ENCODE peak calls at places on chromosome 2, in five cellular contexts. One of them, this sample, is unnamed.

GRCh38 chr2:68907232-68907922 is 36.2 kb upstream of the BMP10 start:
- DNase-seq in fibroblast of lung: no peak
- DNase-seq in heart right ventricle: no peak
- DNase-seq in ovary: no peak
- DNase-seq in tibial artery: no peak
- DNase-seq in this sample: no peak

GRCh38 chr2:118388771-118389170 is 300.5 kb downstream of the INSIG2 start:
- DNase-seq in heart right ventricle: no peak
- DNase-seq in fibroblast of lung: peak
- DNase-seq in ovary: no peak
- DNase-seq in tibial artery: no peak
- DNase-seq in this sample: no peak

GRCh38 chr2:16064719-16065118 is 124.4 kb downstream of the MYCN start:
- DNase-seq in heart right ventricle: no peak
- DNase-seq in fibroblast of lung: no peak
- DNase-seq in tibial artery: no peak
- DNase-seq in ovary: no peak
- DNase-seq in this sample: no peak

GRCh38 chr2:25576596-25576995 is 96.8 kb downstream of the DTNB start:
- DNase-seq in tibial artery: no peak
- DNase-seq in fibroblast of lung: no peak
- DNase-seq in ovary: no peak
- DNase-seq in heart right ventricle: no peak
- DNase-seq in this sample: no peak

GRCh38 chr2:100610381-100610831 is 47.6 kb downstream of the PDCL3 start:
- DNase-seq in fibroblast of lung: peak
- DNase-seq in heart right ventricle: peak
- DNase-seq in ovary: peak
- DNase-seq in tibial artery: peak
- DNase-seq in this sample: peak

GRCh38 chr2:191155608-191156071 is 4.8 kb upstream of the STAT4 start:
- DNase-seq in fibroblast of lung: peak
- DNase-seq in ovary: no peak
- DNase-seq in heart right ventricle: no peak
- DNase-seq in tibial artery: no peak
- DNase-seq in this sample: peak

GRCh38 chr2:2320486-2321249 is 10.4 kb downstream of the MYT1L start:
- DNase-seq in ovary: no peak
- DNase-seq in tibial artery: no peak
- DNase-seq in heart right ventricle: no peak
- DNase-seq in fibroblast of lung: no peak
- DNase-seq in this sample: no peak

GRCh38 chr2:7867858-7868257 is 814.0 kb upstream of the ID2 start:
- DNase-seq in heart right ventricle: no peak
- DNase-seq in fibroblast of lung: no peak
- DNase-seq in tibial artery: no peak
- DNase-seq in ovary: no peak
- DNase-seq in this sample: no peak

GRCh38 chr2:20992201-20992711 is 51.6 kb downstream of the APOB start:
- DNase-seq in tibial artery: peak
- DNase-seq in ovary: no peak
- DNase-seq in heart right ventricle: no peak
- DNase-seq in fibroblast of lung: peak
- DNase-seq in this sample: no peak

GRCh38 chr2:64837116-64837704 is 152.0 kb upstream of the SLC1A4 start:
- DNase-seq in heart right ventricle: no peak
- DNase-seq in tibial artery: no peak
- DNase-seq in fibroblast of lung: peak
- DNase-seq in ovary: peak
- DNase-seq in this sample: no peak

GRCh38 chr2:240421396-240421795 is 14.1 kb upstream of the GPC1 start:
- DNase-seq in tibial artery: peak
- DNase-seq in fibroblast of lung: no peak
- DNase-seq in heart right ventricle: no peak
- DNase-seq in ovary: no peak
- DNase-seq in this sample: no peak

GRCh38 chr2:23595601-23596251 is 210.7 kb downstream of the KLHL29 start:
- DNase-seq in ovary: no peak
- DNase-seq in heart right ventricle: no peak
- DNase-seq in tibial artery: no peak
- DNase-seq in fibroblast of lung: peak
- DNase-seq in this sample: peak

GRCh38 chr2:141311430-141311829 is 819.4 kb downstream of the LRP1B start:
- DNase-seq in fibroblast of lung: no peak
- DNase-seq in ovary: no peak
- DNase-seq in heart right ventricle: no peak
- DNase-seq in tibial artery: no peak
- DNase-seq in this sample: no peak

GRCh38 chr2:232316382-232317190 is 62.0 kb upstream of the ALPP start:
- DNase-seq in ovary: no peak
- DNase-seq in tibial artery: no peak
- DNase-seq in fibroblast of lung: no peak
- DNase-seq in heart right ventricle: no peak
- DNase-seq in this sample: peak

GRCh38 chr2:117763806-117764205 is 50.7 kb upstream of the DDX18 start:
- DNase-seq in ovary: no peak
- DNase-seq in heart right ventricle: peak
- DNase-seq in tibial artery: no peak
- DNase-seq in fibroblast of lung: no peak
- DNase-seq in this sample: no peak

GRCh38 chr2:101770672-101771071 is 73.2 kb downstream of the MAP4K4 start:
- DNase-seq in heart right ventricle: no peak
- DNase-seq in ovary: no peak
- DNase-seq in tibial artery: no peak
- DNase-seq in fibroblast of lung: peak
- DNase-seq in this sample: peak

GRCh38 chr2:198312621-198313483 is 508.5 kb downstream of the PLCL1 start:
- DNase-seq in heart right ventricle: no peak
- DNase-seq in fibroblast of lung: no peak
- DNase-seq in tibial artery: no peak
- DNase-seq in ovary: no peak
- DNase-seq in this sample: no peak

GRCh38 chr2:117859924-117860647 is 45.6 kb downstream of the DDX18 start:
- DNase-seq in tibial artery: no peak
- DNase-seq in fibroblast of lung: no peak
- DNase-seq in ovary: no peak
- DNase-seq in heart right ventricle: no peak
- DNase-seq in this sample: no peak

GRCh38 chr2:120820885-120821279 is 85.2 kb downstream of the GLI2 start:
- DNase-seq in heart right ventricle: peak
- DNase-seq in fibroblast of lung: peak
- DNase-seq in ovary: peak
- DNase-seq in tibial artery: peak
- DNase-seq in this sample: peak

GRCh38 chr2:124524155-124524910 is 499.2 kb downstream of the CNTNAP5 start:
- DNase-seq in tibial artery: no peak
- DNase-seq in ovary: no peak
- DNase-seq in heart right ventricle: no peak
- DNase-seq in fibroblast of lung: no peak
- DNase-seq in this sample: no peak

DNA sequence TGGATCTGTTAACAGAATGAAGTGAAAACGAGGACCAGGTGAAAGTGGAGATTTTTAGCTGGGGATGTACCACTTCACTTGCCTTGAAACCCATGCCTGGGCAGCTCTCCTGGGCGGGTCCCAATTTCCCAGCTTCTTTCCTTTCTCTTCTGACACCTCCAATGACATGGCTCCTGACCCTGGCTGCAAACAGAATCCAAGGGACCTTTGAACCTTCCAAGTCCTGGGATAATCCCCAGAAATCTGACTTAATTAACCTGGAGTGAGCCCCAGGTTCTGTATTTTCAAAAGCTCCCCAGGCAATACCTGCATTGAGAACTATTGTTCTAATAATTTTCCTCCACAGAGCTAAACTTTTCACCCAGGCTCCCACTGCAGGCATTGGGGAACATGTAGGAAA is 495.9 kb downstream of the CNTNAP5 start:
- DNase-seq in heart right ventricle: no peak
- DNase-seq in fibroblast of lung: no peak
- DNase-seq in tibial artery: no peak
- DNase-seq in ovary: no peak
- DNase-seq in this sample: no peak
- H3K27ac ChIP-seq in heart right ventricle: no peak
- H3K27ac ChIP-seq in fibroblast of lung: no peak
- H3K27ac ChIP-seq in tibial artery: no peak
- H3K27ac ChIP-seq in ovary: no peak
- H3K27ac ChIP-seq in this sample: no peak

GRCh38 chr2:177281400-177282021 is 17.0 kb upstream of the NFE2L2 start:
- DNase-seq in ovary: no peak
- DNase-seq in heart right ventricle: no peak
- DNase-seq in tibial artery: no peak
- DNase-seq in fibroblast of lung: no peak
- DNase-seq in this sample: no peak
- H3K27ac ChIP-seq in ovary: no peak
- H3K27ac ChIP-seq in heart right ventricle: no peak
- H3K27ac ChIP-seq in tibial artery: peak
- H3K27ac ChIP-seq in fibroblast of lung: no peak
- H3K27ac ChIP-seq in this sample: no peak

GRCh38 chr2:148877403-148877740 is 2.3 kb downstream of the KIF5C start:
- DNase-seq in heart right ventricle: no peak
- DNase-seq in tibial artery: no peak
- DNase-seq in ovary: no peak
- DNase-seq in fibroblast of lung: no peak
- DNase-seq in this sample: no peak

GRCh38 chr2:148876589-148877402 is 1.8 kb downstream of the KIF5C start:
- DNase-seq in heart right ventricle: no peak
- DNase-seq in fibroblast of lung: no peak
- DNase-seq in tibial artery: no peak
- DNase-seq in ovary: peak
- DNase-seq in this sample: no peak

GRCh38 chr2:148876190-148876588 is 1.2 kb downstream of the KIF5C start:
- DNase-seq in tibial artery: no peak
- DNase-seq in fibroblast of lung: no peak
- DNase-seq in heart right ventricle: no peak
- DNase-seq in ovary: peak
- DNase-seq in this sample: no peak

GRCh38 chr2:148875387-148876051 is 492 bp downstream of the KIF5C start:
- DNase-seq in fibroblast of lung: no peak
- DNase-seq in heart right ventricle: no peak
- DNase-seq in tibial artery: no peak
- DNase-seq in ovary: no peak
- DNase-seq in this sample: no peak

DNA sequence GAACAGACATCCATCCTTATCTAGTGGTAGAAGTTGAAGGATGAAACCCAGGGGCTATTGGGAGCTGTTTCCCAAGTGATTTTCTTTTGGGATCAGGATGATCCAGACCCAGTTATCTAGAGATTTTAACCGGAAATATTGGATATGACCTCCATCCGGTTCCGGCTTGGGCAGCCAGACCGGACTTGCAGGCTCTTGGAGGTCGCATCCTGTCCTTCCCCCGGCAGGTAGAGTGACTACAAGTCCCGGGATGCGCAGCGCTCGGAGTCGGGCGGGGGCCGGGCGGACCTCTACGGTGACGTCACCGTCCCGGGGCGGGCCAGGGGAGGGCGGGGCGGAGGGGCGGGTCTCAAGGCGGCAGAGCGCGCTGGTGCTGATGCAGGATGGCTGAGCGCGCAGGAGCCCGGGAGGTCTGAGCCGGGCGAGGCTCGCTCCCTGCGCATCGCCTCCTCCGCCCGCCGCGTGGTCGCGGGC is at the start of gene KIF5C:
- DNase-seq in heart right ventricle: peak
- DNase-seq in fibroblast of lung: peak
- DNase-seq in tibial artery: peak
- DNase-seq in ovary: peak
- DNase-seq in this sample: peak
- H3K27ac ChIP-seq in heart right ventricle: no peak
- H3K27ac ChIP-seq in fibroblast of lung: no peak
- H3K27ac ChIP-seq in tibial artery: no peak
- H3K27ac ChIP-seq in ovary: no peak
- H3K27ac ChIP-seq in this sample: no peak

DNA sequence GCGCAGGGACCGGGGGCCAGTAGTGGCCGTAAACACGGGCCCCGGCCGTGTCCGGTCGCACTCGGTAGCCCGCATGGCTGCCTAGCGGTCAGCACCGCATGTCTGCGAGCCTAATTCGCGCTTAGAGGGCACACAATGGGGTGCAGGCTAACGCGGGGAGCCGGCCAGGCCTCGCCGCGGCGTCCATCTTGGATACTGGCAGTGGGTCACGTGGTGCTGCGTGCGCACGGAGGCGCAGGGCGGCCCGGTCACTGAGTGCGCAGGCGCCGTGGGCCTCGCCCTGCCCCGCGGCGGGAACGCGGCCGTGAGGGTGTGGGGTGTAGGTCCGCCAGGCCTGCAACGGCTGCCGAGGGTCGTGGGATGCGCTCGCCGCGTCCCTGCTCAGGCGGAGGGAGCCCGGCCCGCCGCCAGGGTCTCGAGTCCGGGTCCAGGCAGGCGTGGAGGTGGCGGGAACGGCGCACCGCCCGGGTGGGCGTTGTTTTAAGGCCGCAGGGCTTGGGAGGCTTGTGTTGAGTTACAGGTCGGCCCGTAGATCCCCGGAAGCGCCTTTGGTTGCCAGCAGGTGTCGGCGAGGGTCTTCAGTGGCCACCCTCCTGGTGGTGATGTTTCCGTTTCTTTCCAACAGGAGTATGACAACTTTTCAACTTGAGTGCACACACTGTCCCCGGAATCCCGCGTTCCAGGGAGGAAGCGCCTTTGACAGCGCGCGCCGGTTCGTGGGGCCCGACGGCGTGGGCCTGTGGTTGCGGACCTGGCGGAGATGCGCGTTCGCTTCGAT is 819 bp upstream of the HDAC4 start:
- DNase-seq in heart right ventricle: peak
- DNase-seq in tibial artery: peak
- DNase-seq in ovary: peak
- DNase-seq in fibroblast of lung: peak
- DNase-seq in this sample: peak
- H3K27ac ChIP-seq in heart right ventricle: peak
- H3K27ac ChIP-seq in tibial artery: peak
- H3K27ac ChIP-seq in ovary: peak
- H3K27ac ChIP-seq in fibroblast of lung: peak
- H3K27ac ChIP-seq in this sample: peak

DNA sequence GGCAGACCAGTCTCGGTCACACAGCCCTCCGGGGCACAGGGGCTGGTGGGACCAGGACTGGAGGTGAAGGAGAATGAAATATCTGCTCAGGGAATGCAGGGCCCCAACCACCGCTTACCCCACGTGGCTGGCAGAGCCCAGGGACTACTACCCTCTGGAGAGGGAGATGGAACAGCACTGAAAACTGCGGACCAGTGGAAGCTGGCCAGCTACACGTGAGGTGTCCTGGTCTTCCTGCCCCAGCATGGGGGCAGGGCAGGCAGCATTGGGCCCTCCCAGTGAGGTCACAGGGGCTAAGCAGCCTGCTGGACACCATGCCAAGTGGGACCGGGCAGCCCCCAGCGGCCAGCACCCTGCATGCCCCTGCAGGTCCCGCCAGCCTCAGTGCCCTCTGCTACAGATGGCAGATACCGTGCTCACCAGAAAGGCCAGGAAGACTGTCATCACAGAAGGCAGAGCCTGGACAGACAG is 173.7 kb downstream of the HDAC4 start:
- DNase-seq in ovary: peak
- DNase-seq in fibroblast of lung: no peak
- DNase-seq in heart right ventricle: no peak
- DNase-seq in tibial artery: no peak
- DNase-seq in this sample: peak
- H3K27ac ChIP-seq in ovary: peak
- H3K27ac ChIP-seq in fibroblast of lung: peak
- H3K27ac ChIP-seq in heart right ventricle: peak
- H3K27ac ChIP-seq in tibial artery: peak
- H3K27ac ChIP-seq in this sample: peak